ENCODE peak calls at places on chromosomes 7 and 10, in nine cellular contexts. N, Z, E, V, O, Y, J, U and R are unnamed samples.

GRCh38 chr7:46022397-46022796 is 101.3 kb upstream of the IGFBP3 start:
- DNase-seq in U (no peak), Y (no peak), V (no peak), Z (no peak), N (no peak), E (no peak), O (no peak), J (no peak), R (no peak)

GRCh38 chr10:58645762-58646161 is 133.1 kb downstream of the BICC1 start:
- DNase-seq in Z (no peak), U (no peak), V (peak), J (no peak), Y (peak), E (peak), N (no peak), O (no peak), R (no peak)

GRCh38 chr7:95863-96260 is 96.5 kb upstream of the FAM20C start:
- DNase-seq in N (no peak), O (no peak), Z (no peak), Y (peak), U (no peak), E (no peak), V (no peak), J (no peak), R (no peak)

GRCh38 chr7:32905175-32905662 is 13.7 kb upstream of the KBTBD2 start:
- DNase-seq in U (no peak), O (peak), N (no peak), J (no peak), Z (no peak), E (peak), V (peak), Y (peak), R (peak)

GRCh38 chr7:90216080-90216674 is 4.6 kb downstream of the STEAP2 start:
- DNase-seq in O (no peak), Z (no peak), E (no peak), V (no peak), Y (peak), N (no peak), J (no peak), U (no peak), R (no peak)

GRCh38 chr7:27188666-27189559 is 3.9 kb upstream of the HOXA11 start:
- DNase-seq in O (no peak), Z (no peak), V (no peak), N (no peak), Y (peak), J (peak), E (no peak), U (no peak), R (no peak)

GRCh38 chr7:39741942-39742623 is 118.7 kb downstream of the RALA start:
- DNase-seq in N (peak), U (no peak), O (no peak), V (peak), Z (no peak), J (no peak), E (peak), Y (peak), R (peak)

GRCh38 chr10:58956926-58957325 is 219.5 kb upstream of the PHYHIPL start:
- DNase-seq in Y (no peak), J (no peak), E (no peak), N (no peak), Z (no peak), O (no peak), U (no peak), V (no peak), R (no peak)

GRCh38 chr7:8747338-8747737 is 313.9 kb downstream of the NXPH1 start:
- DNase-seq in N (no peak), E (no peak), O (no peak), J (no peak), Y (no peak), V (no peak), U (no peak), Z (no peak), R (no peak)

GRCh38 chr10:112218960-112219359 is 35.4 kb upstream of the GPAM start:
- DNase-seq in E (peak), O (no peak), Y (no peak), J (no peak), N (no peak), Z (no peak), V (no peak), U (no peak), R (no peak)
- TF ChIP-seq CTCF in E (no peak), O (no peak), Y (no peak), J (no peak), N (no peak), Z (no peak), V (no peak), U (no peak), R (no peak)

DNA sequence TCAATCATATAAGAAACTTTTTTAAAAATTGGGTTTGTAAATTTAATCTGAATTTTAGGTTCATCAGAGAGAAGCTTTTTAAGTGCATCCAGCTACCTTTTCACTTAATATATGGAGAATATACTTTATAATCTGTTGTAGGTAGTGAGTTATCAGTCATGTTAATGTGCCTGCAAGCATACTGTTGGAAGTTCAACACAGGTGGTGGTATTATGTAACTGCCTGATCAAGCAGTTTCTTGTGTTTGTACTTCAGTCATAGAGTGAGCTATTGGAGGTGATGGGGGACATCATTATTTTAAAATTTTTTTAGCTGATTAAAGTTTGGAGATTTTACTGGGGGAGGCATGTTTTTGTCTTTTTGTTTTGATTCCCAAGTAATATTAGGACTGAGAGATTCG is 2.5 kb downstream of the TNKS2 start:
- DNase-seq in J (no peak), E (no peak), N (no peak), Y (no peak), U (no peak), V (no peak), O (no peak), Z (no peak), R (no peak)
- H3K4me3 ChIP-seq in J (peak), E (no peak), N (peak), Y (no peak), U (no peak), V (no peak), O (no peak), Z (no peak), R (no peak)

DNA sequence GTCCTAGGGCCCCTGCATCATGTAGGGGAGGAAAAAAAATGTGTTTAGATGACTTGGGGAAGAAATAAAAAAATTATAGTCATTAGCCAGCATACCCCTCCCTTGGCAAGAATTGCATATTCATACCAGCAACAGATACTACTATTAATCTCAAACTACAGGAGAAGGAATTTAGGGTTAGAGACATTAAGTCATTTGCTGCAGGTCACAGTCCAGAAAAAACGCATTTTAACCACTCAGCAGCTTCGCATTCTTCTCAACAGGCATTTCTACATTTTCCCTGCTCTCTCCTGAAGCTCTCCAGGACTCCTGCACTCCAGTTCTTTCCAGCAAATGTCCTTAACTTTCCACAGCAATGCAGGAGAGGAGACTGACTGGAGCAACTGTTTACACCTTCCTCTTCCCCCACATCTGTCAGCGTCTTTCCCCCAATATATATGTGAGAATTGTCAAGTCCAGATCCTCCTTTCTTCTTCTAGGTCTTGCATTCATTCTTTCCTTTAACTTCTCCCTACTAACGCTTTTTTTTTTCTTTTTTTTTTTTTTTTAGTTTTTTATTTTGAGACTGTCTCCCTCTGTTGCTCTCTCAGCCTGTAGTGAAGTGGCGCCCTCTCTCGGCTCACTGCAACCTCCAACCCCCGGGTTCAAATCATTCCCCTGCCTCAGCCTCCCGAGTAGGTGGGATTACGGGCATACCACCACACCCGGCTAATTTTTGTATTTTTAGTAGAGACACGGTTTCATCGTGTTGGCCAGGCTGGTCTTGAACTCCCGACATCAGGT is 35.6 kb downstream of the PRPS1L1 start:
- DNase-seq in J (no peak), Y (peak), N (no peak), Z (no peak), V (peak), E (no peak), O (no peak), U (no peak), R (peak)
- TF ChIP-seq CTCF in J (no peak), Y (peak), N (peak), Z (no peak), V (peak), E (peak), O (no peak), U (no peak), R (peak)

GRCh38 chr10:79072041-79072441 is 3.3 kb downstream of the ZMIZ1 start:
- DNase-seq in O (peak), V (no peak), J (peak), Y (no peak), U (no peak), Z (no peak), E (no peak), N (no peak), R (no peak)
- H3K4me3 ChIP-seq in O (no peak), V (no peak), J (peak), Y (peak), U (peak), Z (no peak), E (no peak), N (peak), R (no peak)

DNA sequence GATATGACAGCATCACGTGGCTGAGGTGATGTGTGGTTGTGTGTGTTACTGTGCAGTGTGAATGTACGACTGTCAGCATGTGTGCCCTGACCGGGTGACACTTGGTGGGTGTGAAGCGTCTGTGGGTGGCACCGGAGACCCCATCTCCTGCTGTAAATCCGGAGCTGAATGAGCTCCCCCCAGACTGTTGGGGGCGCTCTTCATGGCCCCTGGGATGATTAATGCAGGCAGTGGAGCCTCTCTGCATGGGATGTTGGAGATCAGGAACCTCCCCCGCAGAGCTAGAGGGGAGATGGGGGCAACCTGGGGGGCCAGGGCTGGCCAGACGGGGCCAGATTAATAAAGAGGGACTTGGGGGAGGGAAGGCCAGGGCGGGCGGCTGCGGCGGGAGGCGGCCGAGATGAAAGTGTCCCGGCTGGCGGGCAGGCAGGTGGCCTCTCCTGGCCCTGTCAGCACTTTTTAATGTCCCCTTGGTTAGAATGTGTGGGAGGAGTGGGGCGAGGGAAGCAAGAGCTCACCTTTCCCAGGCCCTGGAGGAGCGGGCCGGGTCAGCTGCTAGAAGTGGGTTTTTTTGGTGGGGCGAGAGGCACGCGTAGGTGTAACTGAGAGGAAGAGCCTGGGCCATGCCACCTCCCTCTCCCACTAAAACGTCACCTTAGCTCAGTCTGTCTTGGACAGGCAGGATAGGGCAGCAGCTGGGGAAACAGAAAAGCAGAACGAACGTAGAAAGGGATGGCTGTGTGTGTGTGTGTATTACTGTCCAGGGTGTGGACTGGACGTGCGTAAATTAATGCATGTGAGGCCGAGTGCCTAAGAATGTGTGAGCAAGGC is 34.2 kb downstream of the HIF1AN start:
- DNase-seq in J (no peak), N (no peak), O (no peak), U (no peak), V (no peak), E (no peak), Z (no peak), Y (no peak), R (no peak)
- TF ChIP-seq CTCF in J (no peak), N (no peak), O (no peak), U (no peak), V (peak), E (no peak), Z (no peak), Y (no peak), R (no peak)